ENCODE peak calls at places on chromosomes 4 and X, in four cellular contexts. U is NCI-H1092 treated with DMSO at 0.1 percent for 48 hours, B is natural killer cell, W is left ventricle myocardium inferior. C is an unnamed sample.

GRCh38 chr4:151471728-151472127 is 62.8 kb downstream of the FHIP1A start:
- DNase-seq in W (no peak), B (no peak), U (no peak), C (no peak)

GRCh38 chrX:109874548-109874947 is 128.4 kb upstream of the TMEM164 start:
- DNase-seq in W (no peak), B (no peak), U (no peak), C (no peak)

GRCh38 chr4:11768251-11768972 is 339.7 kb upstream of the HS3ST1 start:
- DNase-seq in B (no peak), U (no peak), W (no peak), C (no peak)

GRCh38 chrX:8273451-8273894 is 102.4 kb upstream of the VCX2 start:
- DNase-seq in W (no peak), U (no peak), B (no peak), C (no peak)

GRCh38 chrX:71671938-71672337 is 4.6 kb downstream of the LOC101059915 start:
- DNase-seq in W (no peak), U (no peak), B (no peak), C (no peak)

GRCh38 chr4:161273607-161274006 is 890.2 kb downstream of the FSTL5 start:
- DNase-seq in U (no peak), B (no peak), W (no peak), C (no peak)

GRCh38 chrX:1205681-1206611 is 6.5 kb downstream of the CRLF2 start:
- DNase-seq in U (no peak), B (no peak), W (no peak), C (no peak)

GRCh38 chrX:38151426-38151825 is 69.2 kb downstream of the SRPX start:
- DNase-seq in W (no peak), U (no peak), B (no peak), C (no peak)

GRCh38 chr4:98092833-98093439 is 50.3 kb downstream of the STPG2 start:
- DNase-seq in W (no peak), U (no peak), B (no peak), C (no peak)

GRCh38 chr4:77174426-77174825 is 17.4 kb downstream of the CCNG2 start:
- DNase-seq in U (no peak), B (no peak), W (no peak), C (no peak)

GRCh38 chrX:21885568-21885967 is 29.8 kb downstream of the YY2 start:
- DNase-seq in B (no peak), U (no peak), W (no peak), C (no peak)

GRCh38 chr4:42607011-42607726 is 49.7 kb downstream of the ATP8A1 start:
- DNase-seq in B (no peak), U (no peak), W (no peak), C (no peak)